ENCODE peak calls at places on chromosome 2, in nine cellular contexts. One of them, this sample, is unnamed.

GRCh38 chr2:26189751-26190150 is 16.9 kb downstream of the GAREM2 start:
- DNase-seq in A549: no peak
- DNase-seq in HCT116: no peak
- DNase-seq in H1: no peak
- DNase-seq in K562: no peak
- DNase-seq in NB4: no peak
- DNase-seq in SK-N-SH: no peak
- DNase-seq in HepG2: no peak
- DNase-seq in GM12878: no peak
- DNase-seq in this sample: no peak

GRCh38 chr2:200604571-200605255 is 18.9 kb downstream of the AOX1 start:
- DNase-seq in A549: no peak
- DNase-seq in HCT116: no peak
- DNase-seq in H1: no peak
- DNase-seq in K562: no peak
- DNase-seq in NB4: no peak
- DNase-seq in SK-N-SH: no peak
- DNase-seq in HepG2: no peak
- DNase-seq in GM12878: no peak
- DNase-seq in this sample: no peak

GRCh38 chr2:234733795-234734600 is 217.8 kb upstream of the SH3BP4 start:
- DNase-seq in A549: no peak
- DNase-seq in HCT116: no peak
- DNase-seq in H1: no peak
- DNase-seq in K562: no peak
- DNase-seq in NB4: no peak
- DNase-seq in SK-N-SH: no peak
- DNase-seq in HepG2: peak
- DNase-seq in GM12878: no peak
- DNase-seq in this sample: no peak

GRCh38 chr2:109279243-109279860 is 150.3 kb downstream of the SH3RF3 start:
- DNase-seq in A549: no peak
- DNase-seq in HCT116: no peak
- DNase-seq in H1: no peak
- DNase-seq in K562: no peak
- DNase-seq in NB4: no peak
- DNase-seq in SK-N-SH: no peak
- DNase-seq in HepG2: no peak
- DNase-seq in GM12878: no peak
- DNase-seq in this sample: peak

GRCh38 chr2:217279571-217279970 is 419.7 kb upstream of the TNP1 start:
- DNase-seq in A549: no peak
- DNase-seq in HCT116: no peak
- DNase-seq in H1: no peak
- DNase-seq in K562: no peak
- DNase-seq in NB4: no peak
- DNase-seq in SK-N-SH: no peak
- DNase-seq in HepG2: no peak
- DNase-seq in GM12878: no peak
- DNase-seq in this sample: peak

GRCh38 chr2:29050591-29050990 is 23.7 kb downstream of the PCARE start:
- DNase-seq in A549: no peak
- DNase-seq in HCT116: no peak
- DNase-seq in H1: no peak
- DNase-seq in K562: no peak
- DNase-seq in NB4: no peak
- DNase-seq in SK-N-SH: no peak
- DNase-seq in HepG2: no peak
- DNase-seq in GM12878: no peak
- DNase-seq in this sample: no peak

GRCh38 chr2:187593697-187594096 is 39.5 kb upstream of the TFPI start:
- DNase-seq in A549: no peak
- DNase-seq in HCT116: no peak
- DNase-seq in H1: no peak
- DNase-seq in K562: no peak
- DNase-seq in NB4: no peak
- DNase-seq in SK-N-SH: no peak
- DNase-seq in HepG2: no peak
- DNase-seq in GM12878: no peak
- DNase-seq in this sample: no peak

GRCh38 chr2:96647681-96648080 is 5.1 kb downstream of the FER1L5 start:
- DNase-seq in A549: no peak
- DNase-seq in HCT116: no peak
- DNase-seq in H1: no peak
- DNase-seq in K562: no peak
- DNase-seq in NB4: no peak
- DNase-seq in SK-N-SH: no peak
- DNase-seq in HepG2: no peak
- DNase-seq in GM12878: no peak
- DNase-seq in this sample: no peak

GRCh38 chr2:40372586-40372985 is 79.3 kb downstream of the SLC8A1 start:
- DNase-seq in A549: no peak
- DNase-seq in HCT116: no peak
- DNase-seq in H1: no peak
- DNase-seq in K562: no peak
- DNase-seq in NB4: no peak
- DNase-seq in SK-N-SH: no peak
- DNase-seq in HepG2: no peak
- DNase-seq in GM12878: no peak
- DNase-seq in this sample: no peak

GRCh38 chr2:171009386-171009785 is 80.3 kb downstream of the GORASP2 start:
- DNase-seq in A549: no peak
- DNase-seq in HCT116: no peak
- DNase-seq in H1: no peak
- DNase-seq in K562: no peak
- DNase-seq in NB4: no peak
- DNase-seq in SK-N-SH: no peak
- DNase-seq in HepG2: no peak
- DNase-seq in GM12878: no peak
- DNase-seq in this sample: no peak

GRCh38 chr2:166384774-166385173 is 9.0 kb upstream of the SCN9A start:
- DNase-seq in A549: peak
- DNase-seq in HCT116: no peak
- DNase-seq in H1: no peak
- DNase-seq in K562: peak
- DNase-seq in NB4: peak
- DNase-seq in SK-N-SH: peak
- DNase-seq in HepG2: peak
- DNase-seq in GM12878: no peak
- DNase-seq in this sample: peak

GRCh38 chr2:48249631-48250473 is 280.1 kb upstream of the STON1 start:
- DNase-seq in A549: no peak
- DNase-seq in HCT116: no peak
- DNase-seq in H1: no peak
- DNase-seq in K562: no peak
- DNase-seq in NB4: peak
- DNase-seq in SK-N-SH: no peak
- DNase-seq in HepG2: peak
- DNase-seq in GM12878: no peak
- DNase-seq in this sample: peak

GRCh38 chr2:48247171-48247570 is 282.8 kb upstream of the STON1 start:
- DNase-seq in A549: no peak
- DNase-seq in HCT116: no peak
- DNase-seq in H1: no peak
- DNase-seq in K562: no peak
- DNase-seq in NB4: no peak
- DNase-seq in SK-N-SH: no peak
- DNase-seq in HepG2: no peak
- DNase-seq in GM12878: no peak
- DNase-seq in this sample: no peak

GRCh38 chr2:48250474-48250844 is 279.5 kb upstream of the STON1 start:
- DNase-seq in A549: no peak
- DNase-seq in HCT116: no peak
- DNase-seq in H1: no peak
- DNase-seq in K562: no peak
- DNase-seq in NB4: peak
- DNase-seq in SK-N-SH: no peak
- DNase-seq in HepG2: no peak
- DNase-seq in GM12878: no peak
- DNase-seq in this sample: no peak

GRCh38 chr2:48249093-48249492 is 280.9 kb upstream of the STON1 start:
- DNase-seq in A549: no peak
- DNase-seq in HCT116: no peak
- DNase-seq in H1: no peak
- DNase-seq in K562: no peak
- DNase-seq in NB4: no peak
- DNase-seq in SK-N-SH: no peak
- DNase-seq in HepG2: no peak
- DNase-seq in GM12878: no peak
- DNase-seq in this sample: no peak

DNA sequence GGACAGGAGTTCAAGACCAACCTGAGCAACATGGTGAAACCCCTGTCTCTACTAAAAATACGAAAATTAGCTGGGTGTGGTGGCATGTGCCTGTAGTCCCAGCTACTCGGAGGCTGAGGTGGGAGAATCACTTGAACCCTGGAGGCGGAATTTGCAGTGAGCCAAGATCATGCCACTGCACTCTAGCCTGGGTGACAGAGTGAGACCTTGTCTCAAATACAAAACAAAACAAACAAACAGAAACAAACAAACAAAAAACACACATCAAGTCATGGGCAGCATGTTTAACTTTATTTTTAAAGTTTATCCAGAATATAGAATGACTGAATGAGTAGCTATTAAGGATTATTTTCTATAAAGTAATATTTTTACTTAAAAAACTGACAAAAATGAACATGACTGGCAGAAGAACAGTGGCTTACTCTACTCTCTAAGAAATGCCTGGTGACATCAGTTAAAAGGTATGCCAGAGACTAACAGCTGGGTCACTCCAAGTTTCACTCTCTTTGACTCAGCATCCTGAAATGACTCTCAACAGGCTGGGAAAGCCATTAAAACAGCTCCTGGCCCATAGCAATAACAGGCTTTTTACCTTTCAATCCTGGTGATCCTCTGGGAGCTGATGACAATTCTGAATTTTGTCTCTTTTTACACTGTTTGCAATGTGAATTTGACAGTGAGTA is 281.6 kb upstream of the STON1 start:
- DNase-seq in A549: peak
- DNase-seq in HCT116: peak
- DNase-seq in H1: peak
- DNase-seq in K562: no peak
- DNase-seq in NB4: peak
- DNase-seq in SK-N-SH: no peak
- DNase-seq in HepG2: peak
- DNase-seq in GM12878: peak
- DNase-seq in this sample: peak
- TF ChIP-seq MAX in A549: no peak
- TF ChIP-seq MAX in HCT116: no peak
- TF ChIP-seq MAX in H1: no peak
- TF ChIP-seq MAX in K562: no peak
- TF ChIP-seq MAX in NB4: no peak
- TF ChIP-seq MAX in SK-N-SH: no peak
- TF ChIP-seq MAX in HepG2: no peak
- TF ChIP-seq MAX in GM12878: no peak
- TF ChIP-seq MAX in this sample: no peak

DNA sequence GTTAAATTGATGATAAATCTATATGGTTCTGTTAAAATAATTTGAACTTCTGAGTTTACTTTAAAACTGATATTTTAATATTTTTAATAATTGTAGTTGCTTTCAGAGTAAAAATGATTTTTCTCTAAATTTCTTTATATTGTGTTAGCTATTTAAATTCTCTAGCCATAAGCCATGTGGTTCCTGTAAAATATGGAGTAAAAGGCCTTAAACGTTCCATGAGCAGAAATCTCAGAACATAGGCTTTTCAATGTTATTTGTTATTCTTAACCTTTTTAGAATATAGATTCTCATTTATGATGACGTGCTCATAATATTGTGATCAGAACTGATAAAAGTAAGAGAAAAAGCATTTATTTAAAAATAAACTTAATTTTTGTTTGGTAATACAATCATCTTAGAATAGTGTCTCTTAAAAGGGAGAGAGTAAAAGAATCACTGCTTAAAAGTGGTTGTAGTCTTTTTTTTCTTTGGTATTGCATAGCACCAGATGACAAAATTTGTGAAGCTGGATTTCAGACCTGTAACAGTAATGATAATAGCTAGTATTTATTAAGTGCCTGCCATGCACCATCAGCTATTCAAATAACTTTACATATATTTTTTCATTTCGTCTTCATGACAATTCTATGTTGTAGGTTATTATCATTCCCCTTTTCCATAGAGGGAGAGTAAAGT is 2.7 kb downstream of the BMPR2 start:
- DNase-seq in A549: no peak
- DNase-seq in HCT116: no peak
- DNase-seq in H1: no peak
- DNase-seq in K562: no peak
- DNase-seq in NB4: no peak
- DNase-seq in SK-N-SH: no peak
- DNase-seq in HepG2: no peak
- DNase-seq in GM12878: no peak
- DNase-seq in this sample: no peak
- H3K4me3 ChIP-seq in A549: peak
- H3K4me3 ChIP-seq in HCT116: no peak
- H3K4me3 ChIP-seq in H1: peak
- H3K4me3 ChIP-seq in K562: peak
- H3K4me3 ChIP-seq in NB4: peak
- H3K4me3 ChIP-seq in SK-N-SH: peak
- H3K4me3 ChIP-seq in HepG2: peak
- H3K4me3 ChIP-seq in GM12878: peak
- H3K4me3 ChIP-seq in this sample: peak

DNA sequence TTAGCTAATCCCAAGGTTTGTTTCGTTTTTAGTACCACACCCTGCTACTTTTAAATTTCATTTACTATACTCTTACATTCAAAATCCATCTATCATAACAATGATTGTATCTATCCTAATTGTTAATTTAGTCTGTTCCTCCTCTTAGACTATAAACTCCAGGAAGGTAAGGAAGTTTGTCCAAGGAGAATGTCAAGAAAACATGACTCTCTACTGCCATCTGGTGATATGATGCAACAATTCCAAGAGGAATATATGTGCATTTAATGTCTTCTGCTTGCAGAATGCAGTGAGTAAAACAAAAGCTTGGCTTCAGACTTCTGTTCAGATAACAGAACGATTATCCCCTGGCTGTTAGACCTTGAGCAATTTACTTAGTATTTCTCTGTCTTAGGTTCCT is 1267.1 kb downstream of the LRP1B start:
- DNase-seq in A549: peak
- DNase-seq in HCT116: peak
- DNase-seq in H1: no peak
- DNase-seq in K562: no peak
- DNase-seq in NB4: peak
- DNase-seq in SK-N-SH: peak
- DNase-seq in HepG2: peak
- DNase-seq in GM12878: peak
- DNase-seq in this sample: peak
- TF ChIP-seq MAX in A549: no peak
- TF ChIP-seq MAX in HCT116: no peak
- TF ChIP-seq MAX in H1: no peak
- TF ChIP-seq MAX in K562: no peak
- TF ChIP-seq MAX in NB4: no peak
- TF ChIP-seq MAX in SK-N-SH: no peak
- TF ChIP-seq MAX in HepG2: no peak
- TF ChIP-seq MAX in GM12878: no peak
- TF ChIP-seq MAX in this sample: no peak

GRCh38 chr2:54879598-54880355 is 156.3 kb downstream of the EML6 start:
- DNase-seq in A549: no peak
- DNase-seq in HCT116: no peak
- DNase-seq in H1: no peak
- DNase-seq in K562: no peak
- DNase-seq in NB4: no peak
- DNase-seq in SK-N-SH: no peak
- DNase-seq in HepG2: no peak
- DNase-seq in GM12878: no peak
- DNase-seq in this sample: no peak
- H3K4me3 ChIP-seq in A549: no peak
- H3K4me3 ChIP-seq in HCT116: no peak
- H3K4me3 ChIP-seq in H1: no peak
- H3K4me3 ChIP-seq in K562: no peak
- H3K4me3 ChIP-seq in NB4: no peak
- H3K4me3 ChIP-seq in SK-N-SH: no peak
- H3K4me3 ChIP-seq in HepG2: no peak
- H3K4me3 ChIP-seq in GM12878: no peak
- H3K4me3 ChIP-seq in this sample: no peak

This sample was measured in endothelial cell of umbilical vein.